ENCODE peak calls at places on chromosomes 7 and 10, in five cellular contexts. One of them, this sample, is unnamed.

GRCh38 chr7:1943933-1944618 is 274.0 kb downstream of the ELFN1 start:
- DNase-seq in GM23338: peak; percentile 53
- DNase-seq in HL-60: no peak
- DNase-seq in SK-N-SH: no peak
- DNase-seq in A549: no peak
- DNase-seq in this sample: no peak

GRCh38 chr7:38727184-38727940 is 96.2 kb upstream of the AMPH start:
- DNase-seq in GM23338: no peak
- DNase-seq in HL-60: no peak
- DNase-seq in SK-N-SH: no peak
- DNase-seq in A549: no peak
- DNase-seq in this sample: no peak

GRCh38 chr7:55348502-55348901 is 16.6 kb upstream of the LANCL2 start:
- DNase-seq in GM23338: no peak
- DNase-seq in HL-60: no peak
- DNase-seq in SK-N-SH: no peak
- DNase-seq in A549: no peak
- DNase-seq in this sample: no peak

GRCh38 chr7:151707757-151708156 is 169.2 kb downstream of the PRKAG2 start:
- DNase-seq in GM23338: no peak
- DNase-seq in HL-60: no peak
- DNase-seq in SK-N-SH: no peak
- DNase-seq in A549: no peak
- DNase-seq in this sample: no peak

GRCh38 chr7:137942459-137943115 is 59.3 kb downstream of the CREB3L2 start:
- DNase-seq in GM23338: no peak
- DNase-seq in HL-60: no peak
- DNase-seq in SK-N-SH: no peak
- DNase-seq in A549: no peak
- DNase-seq in this sample: no peak

GRCh38 chr7:90210925-90211324 is 615 bp upstream of the STEAP2 start:
- DNase-seq in GM23338: peak; percentile 34
- DNase-seq in HL-60: no peak
- DNase-seq in SK-N-SH: peak; percentile 18
- DNase-seq in A549: no peak
- DNase-seq in this sample: no peak

GRCh38 chr7:28301148-28301641 is 111.1 kb upstream of the CREB5 start:
- DNase-seq in GM23338: no peak
- DNase-seq in HL-60: no peak
- DNase-seq in SK-N-SH: no peak
- DNase-seq in A549: no peak
- DNase-seq in this sample: no peak

GRCh38 chr7:516606-517456 is 2.8 kb downstream of the PDGFA start:
- DNase-seq in GM23338: peak; percentile 65
- DNase-seq in HL-60: no peak
- DNase-seq in SK-N-SH: no peak
- DNase-seq in A549: peak; percentile 64
- DNase-seq in this sample: no peak

GRCh38 chr7:104929921-104930320 is 84.1 kb upstream of the KMT2E start:
- DNase-seq in GM23338: no peak
- DNase-seq in HL-60: no peak
- DNase-seq in SK-N-SH: no peak
- DNase-seq in A549: no peak
- DNase-seq in this sample: no peak

GRCh38 chr10:44731271-44731670 is 179.9 kb upstream of the TMEM72 start:
- DNase-seq in GM23338: no peak
- DNase-seq in HL-60: no peak
- DNase-seq in SK-N-SH: no peak
- DNase-seq in A549: no peak
- DNase-seq in this sample: no peak

GRCh38 chr10:127649642-127650041 is 87.3 kb upstream of the FOXI2 start:
- DNase-seq in GM23338: peak; percentile 88
- DNase-seq in HL-60: no peak
- DNase-seq in SK-N-SH: peak; percentile 1
- DNase-seq in A549: peak; percentile 27
- DNase-seq in this sample: no peak

GRCh38 chr10:95363303-95363912 is 72.6 kb upstream of the PDLIM1 start:
- DNase-seq in GM23338: peak; percentile 85
- DNase-seq in HL-60: peak; percentile 12
- DNase-seq in SK-N-SH: peak; percentile 70
- DNase-seq in A549: peak; percentile 70
- DNase-seq in this sample: peak; percentile 51

GRCh38 chr10:113412161-113412560 is 140.7 kb upstream of the HABP2 start:
- DNase-seq in GM23338: no peak
- DNase-seq in HL-60: no peak
- DNase-seq in SK-N-SH: no peak
- DNase-seq in A549: no peak
- DNase-seq in this sample: no peak

GRCh38 chr7:134792968-134793367 is 13.5 kb downstream of the CALD1 start:
- DNase-seq in GM23338: no peak
- DNase-seq in HL-60: no peak
- DNase-seq in SK-N-SH: no peak
- DNase-seq in A549: no peak
- DNase-seq in this sample: no peak

GRCh38 chr10:23439452-23439919 is 611 bp downstream of the OTUD1 start:
- DNase-seq in GM23338: peak; percentile 28
- DNase-seq in HL-60: no peak
- DNase-seq in SK-N-SH: peak; percentile 75
- DNase-seq in A549: no peak
- DNase-seq in this sample: no peak
- H3K4me3 ChIP-seq in GM23338: peak overlapping the region; percentile 80
- H3K4me3 ChIP-seq in HL-60: peak overlapping the region; percentile 60
- H3K4me3 ChIP-seq in SK-N-SH: peak overlapping the region; percentile 76
- H3K4me3 ChIP-seq in A549: peak overlapping the region; percentile 83
- H3K4me3 ChIP-seq in this sample: peak overlapping the region; percentile 58

GRCh38 chr7:73530800-73531199 is 8.7 kb upstream of the BAZ1B start:
- DNase-seq in GM23338: no peak
- DNase-seq in HL-60: no peak
- DNase-seq in SK-N-SH: no peak
- DNase-seq in A549: no peak
- DNase-seq in this sample: no peak
- TF ChIP-seq REST in GM23338: no peak
- TF ChIP-seq REST in HL-60: no peak
- TF ChIP-seq REST in SK-N-SH: no peak
- TF ChIP-seq REST in A549: no peak
- TF ChIP-seq REST in this sample: no peak

GRCh38 chr7:95725170-95725569 is 47.2 kb upstream of the DYNC1I1 start:
- DNase-seq in GM23338: peak; percentile 43
- DNase-seq in HL-60: no peak
- DNase-seq in SK-N-SH: no peak
- DNase-seq in A549: peak; percentile 5
- DNase-seq in this sample: no peak
- TF ChIP-seq CTCF in GM23338: peak; percentile 74
- TF ChIP-seq CTCF in HL-60: no peak
- TF ChIP-seq CTCF in SK-N-SH: no peak
- TF ChIP-seq CTCF in A549: no peak
- TF ChIP-seq CTCF in this sample: no peak

GRCh38 chr10:12332572-12333381 is 16.6 kb upstream of the CAMK1D start:
- DNase-seq in GM23338: no peak
- DNase-seq in HL-60: no peak
- DNase-seq in SK-N-SH: no peak
- DNase-seq in A549: peak; percentile 62
- DNase-seq in this sample: no peak
- H3K4me3 ChIP-seq in GM23338: no peak overlapping the region
- H3K4me3 ChIP-seq in HL-60: no peak overlapping the region
- H3K4me3 ChIP-seq in SK-N-SH: no peak overlapping the region
- H3K4me3 ChIP-seq in A549: peak overlapping the region; percentile 12
- H3K4me3 ChIP-seq in this sample: no peak overlapping the region

GRCh38 chr7:50661345-50662058 is 96.3 kb upstream of the DDC start:
- DNase-seq in GM23338: no peak
- DNase-seq in HL-60: no peak
- DNase-seq in SK-N-SH: no peak
- DNase-seq in A549: no peak
- DNase-seq in this sample: no peak

GRCh38 chr7:50659329-50659965 is 94.2 kb upstream of the DDC start:
- DNase-seq in GM23338: no peak
- DNase-seq in HL-60: no peak
- DNase-seq in SK-N-SH: no peak
- DNase-seq in A549: no peak
- DNase-seq in this sample: no peak

GRCh38 chr7:50662059-50662689 is 97.0 kb upstream of the DDC start:
- DNase-seq in GM23338: no peak
- DNase-seq in HL-60: no peak
- DNase-seq in SK-N-SH: no peak
- DNase-seq in A549: no peak
- DNase-seq in this sample: no peak

GRCh38 chr7:50660040-50660829 is 95.0 kb upstream of the DDC start:
- DNase-seq in GM23338: no peak
- DNase-seq in HL-60: peak; percentile 87
- DNase-seq in SK-N-SH: no peak
- DNase-seq in A549: no peak
- DNase-seq in this sample: no peak

DNA sequence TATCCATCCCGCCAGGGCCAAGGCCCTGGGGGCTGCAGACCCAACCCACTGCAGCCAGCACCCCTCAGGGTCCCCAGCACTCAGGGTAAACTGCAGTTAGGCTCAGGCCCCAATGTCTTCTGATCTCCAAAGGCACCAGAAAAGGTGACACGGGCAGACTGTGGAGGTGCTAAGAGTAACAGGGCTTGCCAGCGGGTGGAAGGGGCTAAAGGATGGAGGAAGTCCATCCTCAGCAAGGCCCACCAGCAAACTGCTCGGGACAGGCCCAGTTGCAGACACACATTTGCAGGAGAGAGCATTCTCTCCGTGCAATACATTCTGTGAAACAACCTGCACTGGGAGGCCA is 95.6 kb upstream of the DDC start:
- DNase-seq in GM23338: no peak
- DNase-seq in HL-60: no peak
- DNase-seq in SK-N-SH: no peak
- DNase-seq in A549: no peak
- DNase-seq in this sample: no peak
- TF ChIP-seq REST in GM23338: no peak
- TF ChIP-seq REST in HL-60: no peak
- TF ChIP-seq REST in SK-N-SH: no peak
- TF ChIP-seq REST in A549: no peak
- TF ChIP-seq REST in this sample: no peak

GRCh38 chr7:110205899-110206298 is 885.0 kb upstream of the LRRN3 start:
- DNase-seq in GM23338: no peak
- DNase-seq in HL-60: no peak
- DNase-seq in SK-N-SH: no peak
- DNase-seq in A549: no peak
- DNase-seq in this sample: no peak

GRCh38 chr7:110204527-110204926 is 886.4 kb upstream of the LRRN3 start:
- DNase-seq in GM23338: peak; percentile 73
- DNase-seq in HL-60: no peak
- DNase-seq in SK-N-SH: no peak
- DNase-seq in A549: peak; percentile 23
- DNase-seq in this sample: no peak
- TF ChIP-seq CTCF in GM23338: peak; percentile 89
- TF ChIP-seq CTCF in HL-60: no peak
- TF ChIP-seq CTCF in SK-N-SH: no peak
- TF ChIP-seq CTCF in A549: no peak
- TF ChIP-seq CTCF in this sample: no peak

This sample was measured in Panc1.